ENCODE peak calls at places on chromosomes 13 and 19, in nine cellular contexts. B, N, A, O, E, V, D, L and H are unnamed samples.

GRCh38 chr19:55005684-55006488 is 32.2 kb downstream of the GP6 start:
- DNase-seq in B (no peak), N (no peak), A (peak), O (no peak), E (no peak), V (no peak), D (no peak), L (no peak), H (peak)

GRCh38 chr19:33621811-33622504 is at the start of gene CHST8:
- DNase-seq in B (no peak), N (no peak), A (peak), O (no peak), E (no peak), V (peak), D (peak), L (no peak), H (peak)

GRCh38 chr13:99046851-99047250 is 69.0 kb upstream of the DOCK9 start:
- DNase-seq in B (no peak), N (no peak), A (no peak), O (no peak), E (no peak), V (peak), D (no peak), L (no peak), H (no peak)

GRCh38 chr19:19054315-19054938 is 9.4 kb upstream of the SLC25A42 start:
- DNase-seq in B (no peak), N (no peak), A (no peak), O (no peak), E (no peak), V (no peak), D (no peak), L (no peak), H (no peak)

GRCh38 chr19:27635401-27635800 is 1577.5 kb downstream of the UQCRFS1 start:
- DNase-seq in B (no peak), N (no peak), A (no peak), O (no peak), E (no peak), V (no peak), D (no peak), L (no peak), H (no peak)

GRCh38 chr13:59479629-59480028 is 684.1 kb downstream of the DIAPH3 start:
- DNase-seq in B (no peak), N (no peak), A (no peak), O (no peak), E (no peak), V (no peak), D (no peak), L (no peak), H (no peak)

GRCh38 chr13:24063281-24063851 is 97.2 kb upstream of the SPATA13 start:
- DNase-seq in B (no peak), N (no peak), A (no peak), O (no peak), E (no peak), V (no peak), D (no peak), L (no peak), H (peak)

GRCh38 chr19:13707901-13708300 is 56.4 kb upstream of the MRI1 start:
- DNase-seq in B (no peak), N (no peak), A (no peak), O (no peak), E (no peak), V (peak), D (no peak), L (no peak), H (no peak)

GRCh38 chr13:114286808-114287207 is 5.4 kb downstream of the UPF3A start:
- DNase-seq in B (no peak), N (no peak), A (no peak), O (no peak), E (peak), V (no peak), D (no peak), L (no peak), H (peak)

GRCh38 chr19:57435062-57435978 is at the start of gene ZNF749:
- DNase-seq in B (peak), N (peak), A (peak), O (peak), E (peak), V (peak), D (peak), L (peak), H (peak)

GRCh38 chr19:12331211-12331941 is 2.1 kb downstream of the ZNF563 start:
- DNase-seq in B (no peak), N (no peak), A (no peak), O (no peak), E (peak), V (no peak), D (no peak), L (no peak), H (no peak)

GRCh38 chr13:78601886-78602560 is 1.3 kb downstream of the POU4F1 start:
- DNase-seq in B (no peak), N (no peak), A (no peak), O (no peak), E (peak), V (no peak), D (no peak), L (no peak), H (no peak)

GRCh38 chr13:59424661-59425060 is 739.1 kb downstream of the DIAPH3 start:
- DNase-seq in B (no peak), N (no peak), A (no peak), O (no peak), E (no peak), V (no peak), D (no peak), L (no peak), H (peak)

GRCh38 chr13:88729605-88730004 is 1058.4 kb downstream of the SLITRK5 start:
- DNase-seq in B (no peak), N (no peak), A (no peak), O (no peak), E (no peak), V (no peak), D (no peak), L (no peak), H (no peak)

GRCh38 chr19:16106121-16106520 is 5.6 kb upstream of the RAB8A start:
- DNase-seq in B (no peak), N (no peak), A (no peak), O (no peak), E (no peak), V (no peak), D (no peak), L (no peak), H (peak)

GRCh38 chr19:50046649-50047503 is 21.1 kb downstream of the ZNF473 start:
- DNase-seq in B (peak), N (no peak), A (peak), O (peak), E (no peak), V (peak), D (peak), L (no peak), H (peak)

GRCh38 chr19:43765109-43765876 is 10.5 kb upstream of the SMG9 start:
- DNase-seq in B (peak), N (peak), A (peak), O (no peak), E (peak), V (peak), D (peak), L (peak), H (peak)

GRCh38 chr13:83733293-83733692 is 149.0 kb downstream of the SLITRK1 start:
- DNase-seq in B (no peak), N (no peak), A (no peak), O (no peak), E (no peak), V (no peak), D (no peak), L (no peak), H (no peak)

GRCh38 chr13:99282264-99283231 is 24.4 kb upstream of the GPR18 start:
- DNase-seq in B (no peak), N (no peak), A (no peak), O (no peak), E (no peak), V (no peak), D (no peak), L (no peak), H (no peak)

GRCh38 chr19:50719566-50719965 is at the start of gene SHANK1:
- DNase-seq in B (no peak), N (no peak), A (no peak), O (no peak), E (no peak), V (no peak), D (no peak), L (no peak), H (no peak)

GRCh38 chr13:95643471-95643813 is 1.1 kb downstream of the DZIP1 start:
- DNase-seq in B (no peak), N (no peak), A (no peak), O (no peak), E (no peak), V (peak), D (no peak), L (no peak), H (peak)

GRCh38 chr13:98195054-98195791 is 18.2 kb upstream of the RNF113B start:
- DNase-seq in B (no peak), N (no peak), A (no peak), O (no peak), E (no peak), V (no peak), D (no peak), L (no peak), H (no peak)

GRCh38 chr19:9309974-9310446 is 372 bp upstream of the ZNF699 start:
- DNase-seq in B (peak), N (no peak), A (peak), O (peak), E (peak), V (peak), D (peak), L (peak), H (peak)

GRCh38 chr13:45361596-45362206 is 20.7 kb upstream of the TPT1 start:
- DNase-seq in B (no peak), N (no peak), A (no peak), O (no peak), E (no peak), V (peak), D (no peak), L (no peak), H (no peak)

GRCh38 chr19:51637362-51637978 is 7.3 kb upstream of the SIGLEC5 start:
- DNase-seq in B (no peak), N (no peak), A (no peak), O (no peak), E (no peak), V (peak), D (no peak), L (no peak), H (peak)

GRCh38 chr13:33144358-33144784 is 128.1 kb downstream of the KL start:
- DNase-seq in B (no peak), N (no peak), A (no peak), O (no peak), E (no peak), V (no peak), D (no peak), L (no peak), H (no peak)

GRCh38 chr19:51366999-51367564 is 894 bp upstream of the ETFB start:
- DNase-seq in B (no peak), N (no peak), A (no peak), O (peak), E (peak), V (no peak), D (peak), L (no peak), H (peak)

GRCh38 chr13:112128052-112128610 is 61.2 kb downstream of the SOX1 start:
- DNase-seq in B (peak), N (no peak), A (no peak), O (no peak), E (peak), V (no peak), D (no peak), L (peak), H (no peak)

GRCh38 chr19:50819636-50820035 is 4.0 kb downstream of the KLK1 start:
- DNase-seq in B (no peak), N (no peak), A (no peak), O (no peak), E (no peak), V (no peak), D (no peak), L (no peak), H (no peak)

DNA sequence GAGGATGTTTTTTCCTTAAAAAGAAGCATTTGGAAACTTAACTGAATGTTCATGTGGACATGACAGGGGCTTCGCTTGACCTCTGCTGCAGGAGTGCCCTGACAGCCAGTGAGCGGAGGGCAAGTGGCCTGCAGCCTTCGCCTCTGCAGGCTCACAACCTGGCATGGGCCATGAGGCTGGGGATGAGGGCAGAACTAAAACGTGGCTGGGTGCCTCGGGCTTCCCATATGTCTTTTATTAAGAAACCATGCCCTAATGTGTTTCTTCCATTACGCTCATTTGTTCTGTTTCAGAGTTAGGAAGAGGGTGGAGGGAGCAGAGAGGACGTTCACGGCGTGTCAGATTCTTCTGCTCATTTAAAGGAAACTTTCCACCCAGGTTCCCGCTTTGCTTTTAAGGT is 2.9 kb downstream of the ARHGEF7 start:
- DNase-seq in B (no peak), N (no peak), A (no peak), O (no peak), E (no peak), V (no peak), D (no peak), L (peak), H (no peak)
- H3K4me3 ChIP-seq in B (no peak), N (no peak), A (no peak), O (no peak), E (no peak), V (no peak), D (peak), L (no peak), H (no peak)

DNA sequence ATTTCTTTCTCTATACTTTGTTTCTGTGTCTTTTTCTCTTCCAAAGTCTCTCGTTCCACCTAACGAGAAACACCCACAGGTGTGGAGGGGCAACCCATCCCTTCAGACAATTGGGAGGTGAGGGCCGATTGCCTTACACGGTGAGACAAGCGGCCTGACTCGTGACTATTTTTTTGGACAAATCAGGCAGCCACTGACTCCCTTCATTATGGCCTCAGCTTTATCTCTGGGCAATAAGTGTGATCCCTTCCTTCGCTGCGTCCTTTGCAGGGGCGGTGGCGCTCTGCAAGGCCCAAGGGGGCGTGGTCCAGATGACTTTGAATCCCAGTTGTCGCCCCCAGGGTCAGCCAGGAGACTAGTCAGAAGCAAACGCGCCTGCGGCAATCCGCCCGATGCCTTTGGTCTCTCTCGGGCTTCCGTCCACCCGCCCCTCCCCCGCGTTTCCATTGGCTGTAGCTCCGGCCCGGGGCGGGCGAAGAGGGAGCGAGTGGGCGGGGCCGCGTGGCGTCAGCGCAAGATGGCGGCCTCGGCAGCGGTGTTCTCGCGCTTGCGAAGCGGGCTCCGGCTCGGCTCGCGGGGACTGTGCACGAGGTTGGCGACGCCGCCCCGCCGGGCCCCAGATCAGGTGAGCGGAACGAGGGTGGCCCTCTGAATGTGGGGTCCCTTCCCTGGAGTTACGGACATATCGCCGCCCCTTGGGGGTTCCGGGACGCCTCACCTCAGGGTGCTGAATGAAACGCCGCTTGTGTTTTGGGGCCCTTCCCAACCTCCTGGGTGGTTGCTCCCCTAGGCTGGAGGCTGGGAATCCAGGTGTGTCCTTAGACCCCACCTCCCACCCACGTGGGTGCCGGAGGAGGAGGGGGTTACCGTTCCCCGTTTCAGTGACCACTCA is at the start of gene TIMM50:
- DNase-seq in B (peak), N (peak), A (peak), O (peak), E (peak), V (peak), D (peak), L (peak), H (peak)
- TF ChIP-seq CTCF in B (no peak), N (no peak), A (no peak), O (no peak), E (no peak), V (no peak), D (no peak), L (no peak), H (no peak)

DNA sequence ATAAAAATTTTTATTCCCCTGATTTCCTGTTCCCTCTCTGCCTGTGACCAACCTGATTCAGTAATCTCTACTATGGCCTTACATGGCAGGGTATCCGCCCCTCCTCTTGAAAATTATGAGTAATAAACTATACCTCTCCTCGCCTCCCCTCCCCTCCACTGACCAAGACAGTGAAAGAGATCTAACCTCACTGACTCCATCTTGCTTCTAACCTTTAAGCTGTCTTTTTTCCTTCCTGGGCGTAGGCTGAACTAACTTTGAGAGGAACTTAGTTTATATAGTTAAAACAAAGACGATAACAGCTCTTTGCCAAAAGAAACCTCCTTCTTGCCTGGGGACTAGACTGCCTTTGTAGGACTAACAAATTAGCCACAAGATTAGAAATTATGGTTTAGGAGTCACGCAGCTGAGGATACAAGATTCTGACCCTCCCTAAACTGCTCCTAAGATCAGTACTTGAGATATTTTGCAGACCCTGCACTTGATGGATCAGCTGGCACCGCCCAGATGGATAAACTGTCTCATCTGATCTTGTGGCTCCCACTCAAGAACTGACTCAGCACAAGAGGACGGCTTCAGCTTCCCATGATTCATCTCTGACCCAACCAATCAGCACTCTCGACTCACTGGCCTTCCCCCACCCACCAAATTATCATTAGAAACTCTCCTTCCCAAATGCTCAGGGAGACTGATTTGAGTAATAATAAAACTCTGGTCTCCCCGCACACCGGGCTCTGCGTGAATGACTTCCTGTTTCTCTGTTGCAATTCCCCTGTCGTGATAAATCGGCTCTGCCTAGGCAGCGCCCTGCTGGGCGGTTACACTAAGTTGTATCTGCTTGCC is 187.1 kb downstream of the TDRD3 start:
- DNase-seq in B (no peak), N (peak), A (peak), O (no peak), E (no peak), V (peak), D (no peak), L (no peak), H (peak)
- H3K4me3 ChIP-seq in B (no peak), N (no peak), A (no peak), O (no peak), E (no peak), V (no peak), D (no peak), L (no peak), H (peak)

DNA sequence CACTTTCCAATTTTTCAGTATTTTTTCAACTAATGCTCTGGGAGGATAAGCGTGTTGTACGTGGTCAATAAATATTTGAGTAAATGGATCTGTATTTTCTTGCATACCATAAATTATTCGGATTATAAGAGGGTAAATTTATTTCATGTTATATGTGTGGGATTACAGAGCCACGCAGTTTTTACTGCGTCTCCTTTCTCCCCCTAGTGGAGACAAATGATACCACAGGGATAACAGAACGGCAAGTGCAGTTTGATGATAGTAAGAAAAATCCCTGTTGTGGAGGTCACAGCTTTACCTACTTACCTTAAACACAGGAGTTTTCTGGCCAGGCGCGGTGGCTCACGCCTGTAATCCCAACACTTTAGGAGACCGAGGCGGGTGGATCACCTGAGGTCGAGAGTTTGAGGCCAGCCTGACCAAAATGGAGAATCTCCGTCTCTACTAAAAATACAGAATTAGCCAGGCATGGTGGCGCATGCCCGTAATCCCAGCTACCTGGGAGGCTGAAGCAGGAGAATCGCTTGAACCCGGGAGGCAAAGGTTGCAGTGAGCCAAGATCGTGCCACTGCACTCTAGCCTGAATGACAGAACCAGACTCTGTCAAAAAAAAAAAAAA is 16.8 kb downstream of the MBD3L2B start:
- DNase-seq in B (no peak), N (no peak), A (no peak), O (no peak), E (no peak), V (peak), D (no peak), L (no peak), H (no peak)
- TF ChIP-seq CTCF in B (no peak), N (peak), A (no peak), O (peak), E (no peak), V (peak), D (peak), L (no peak), H (no peak)

GRCh38 chr19:40797166-40797962 is 1.6 kb upstream of the EGLN2 start:
- DNase-seq in B (no peak), N (no peak), A (no peak), O (no peak), E (no peak), V (no peak), D (no peak), L (no peak), H (no peak)
- H3K4me3 ChIP-seq in B (no peak), N (no peak), A (no peak), O (no peak), E (no peak), V (no peak), D (no peak), L (no peak), H (no peak)

DNA sequence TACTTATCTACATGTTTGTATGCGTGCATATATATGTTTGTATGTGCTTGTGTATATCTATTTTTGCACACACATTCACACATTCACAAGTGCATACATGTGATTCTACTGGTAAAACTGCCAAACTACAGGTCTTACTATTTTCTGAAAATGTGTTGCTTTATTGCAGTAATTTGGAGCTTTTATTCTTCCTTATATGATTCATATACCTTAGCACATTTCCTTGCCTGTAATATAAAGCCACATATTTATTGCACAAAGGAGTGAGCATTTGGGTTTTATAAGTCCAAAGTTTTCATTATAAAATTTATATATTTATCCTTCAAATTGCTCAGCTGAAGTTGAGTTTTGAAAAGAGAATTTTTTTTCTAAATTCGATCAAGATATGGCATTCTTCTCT is 1120.4 kb upstream of the PCDH9 start:
- DNase-seq in B (no peak), N (no peak), A (no peak), O (no peak), E (no peak), V (no peak), D (no peak), L (no peak), H (no peak)
- TF ChIP-seq CTCF in B (no peak), N (no peak), A (no peak), O (no peak), E (no peak), V (no peak), D (no peak), L (no peak), H (no peak)

GRCh38 chr13:26784704-26785639 is 24.4 kb upstream of the GPR12 start:
- DNase-seq in B (no peak), N (no peak), A (no peak), O (no peak), E (peak), V (no peak), D (no peak), L (no peak), H (no peak)
- H3K4me3 ChIP-seq in B (no peak), N (no peak), A (no peak), O (peak), E (peak), V (no peak), D (no peak), L (no peak), H (no peak)